ENCODE peak calls at places on chromosomes 4 and X, in four cellular contexts. F is SK-N-SH, C is HepG2, P is K562. L is an unnamed sample.

GRCh38 chr4:145301386-145302080 is 121.1 kb upstream of the OTUD4 start:
- DNase-seq in C (no peak), F (no peak), P (no peak), L (no peak)

GRCh38 chr4:175833574-175834350 is 21.7 kb upstream of the GPM6A start:
- DNase-seq in C (no peak), F (no peak), P (no peak), L (no peak)

GRCh38 chr4:80188457-80188800 is 8.9 kb upstream of the PRDM8 start:
- DNase-seq in F (no peak), P (no peak), C (no peak), L (no peak)

GRCh38 chrX:2967998-2968909 is 38.1 kb upstream of the ARSH start:
- DNase-seq in C (no peak), P (no peak), F (no peak), L (no peak)

GRCh38 chr4:174365018-174365587 is 81.4 kb downstream of the CEP44 start:
- DNase-seq in F (peak), C (peak), P (peak), L (peak)

GRCh38 chr4:20813698-20814097 is 113.4 kb downstream of the PACRGL start:
- DNase-seq in P (no peak), F (no peak), C (no peak), L (no peak)

GRCh38 chr4:85707591-85707990 is 232.6 kb downstream of the ARHGAP24 start:
- DNase-seq in C (no peak), F (no peak), P (no peak), L (no peak)

GRCh38 chrX:107718156-107718621 is 57.4 kb downstream of the TSC22D3 start:
- DNase-seq in F (peak), C (peak), P (peak), L (peak)

GRCh38 chr4:165204462-165204830 is 2.9 kb upstream of the KLHL2 start:
- DNase-seq in F (no peak), C (no peak), P (no peak), L (no peak)

GRCh38 chr4:6562931-6563901 is 11.8 kb upstream of the MAN2B2 start:
- DNase-seq in F (peak), C (no peak), P (peak), L (no peak)

GRCh38 chr4:123495530-123495929 is 98.9 kb downstream of the SPRY1 start:
- DNase-seq in C (no peak), F (no peak), P (no peak), L (no peak)

GRCh38 chr4:148962539-148963290 is 520.5 kb upstream of the NR3C2 start:
- DNase-seq in P (no peak), F (no peak), C (no peak), L (no peak)

GRCh38 chr4:45215976-45216542 is 489.7 kb upstream of the GNPDA2 start:
- DNase-seq in C (no peak), F (peak), P (no peak), L (no peak)

GRCh38 chrX:39627257-39627656 is 470.5 kb downstream of the BCOR start:
- DNase-seq in F (peak), C (no peak), P (peak), L (no peak)

GRCh38 chrX:138378876-138379275 is 332.6 kb downstream of the FGF13 start:
- DNase-seq in P (no peak), F (no peak), C (no peak), L (no peak)

GRCh38 chr4:154686838-154687237 is 57.0 kb upstream of the LRAT start:
- DNase-seq in F (no peak), C (no peak), P (no peak), L (no peak)

GRCh38 chrX:101057095-101057714 is 5.3 kb upstream of the TRMT2B start:
- DNase-seq in P (peak), F (no peak), C (no peak), L (no peak)

GRCh38 chrX:31036895-31037294 is 34.9 kb downstream of the FTHL17 start:
- DNase-seq in C (peak), P (peak), F (peak), L (peak)

GRCh38 chr4:95091272-95091671 is 333.5 kb downstream of the BMPR1B start:
- DNase-seq in F (no peak), C (no peak), P (no peak), L (no peak)

GRCh38 chr4:20760053-20760452 is 59.8 kb downstream of the PACRGL start:
- DNase-seq in C (no peak), P (peak), F (no peak), L (no peak)

GRCh38 chrX:4830880-4831557 is 1117.6 kb upstream of the PRKX start:
- DNase-seq in P (no peak), F (no peak), C (peak), L (no peak)

GRCh38 chr4:182384496-182385155 is 141.4 kb downstream of the TENM3 start:
- DNase-seq in F (no peak), P (no peak), C (no peak), L (no peak)

GRCh38 chr4:185346975-185347601 is 48.6 kb downstream of the LRP2BP start:
- DNase-seq in F (no peak), C (no peak), P (no peak), L (no peak)

GRCh38 chr4:183721207-183722081 is 62.4 kb downstream of the TRAPPC11 start:
- DNase-seq in C (peak), F (peak), P (no peak), L (no peak)

GRCh38 chrX:19810809-19811208 is 76.6 kb downstream of the SH3KBP1 start:
- DNase-seq in P (no peak), C (peak), F (no peak), L (no peak)

GRCh38 chr4:20496078-20496477 is 204.2 kb upstream of the PACRGL start:
- DNase-seq in C (no peak), P (no peak), F (no peak), L (no peak)

GRCh38 chrX:123962006-123962485 is 540 bp downstream of the STAG2 start:
- DNase-seq in C (no peak), F (no peak), P (no peak), L (peak)

GRCh38 chr4:78774395-78774794 is 1.8 kb upstream of the BMP2K start:
- DNase-seq in F (no peak), P (no peak), C (no peak), L (no peak)

GRCh38 chrX:50769389-50770063 is 44.5 kb downstream of the SHROOM4 start:
- DNase-seq in F (no peak), C (no peak), P (no peak), L (no peak)

GRCh38 chr4:41069838-41070237 is 144.5 kb downstream of the APBB2 start:
- DNase-seq in F (no peak), P (no peak), C (no peak), L (no peak)

GRCh38 chr4:17336524-17336941 is 175.4 kb downstream of the QDPR start:
- DNase-seq in P (no peak), F (no peak), C (peak), L (peak)

GRCh38 chr4:52507774-52508173 is 151.3 kb downstream of the USP46 start:
- DNase-seq in P (no peak), F (no peak), C (no peak), L (no peak)

GRCh38 chr4:52510939-52511583 is 148.0 kb downstream of the USP46 start:
- DNase-seq in P (no peak), C (no peak), F (no peak), L (no peak)

GRCh38 chr4:52511825-52512224 is 147.3 kb downstream of the USP46 start:
- DNase-seq in F (no peak), P (no peak), C (no peak), L (no peak)

GRCh38 chr4:52512291-52512690 is 146.8 kb downstream of the USP46 start:
- DNase-seq in C (no peak), F (no peak), P (no peak), L (no peak)
- TF ChIP-seq ELF1 in C (no peak), F (no peak), P (no peak), L (no peak)

GRCh38 chr4:54402880-54403503 is 173.9 kb downstream of the PDGFRA start:
- DNase-seq in P (no peak), F (no peak), C (no peak), L (no peak)

GRCh38 chr4:54395013-54395527 is 166.0 kb downstream of the PDGFRA start:
- DNase-seq in F (no peak), C (no peak), P (no peak), L (no peak)

GRCh38 chr4:54400188-54400587 is 171.1 kb downstream of the PDGFRA start:
- DNase-seq in P (no peak), F (no peak), C (no peak), L (no peak)

GRCh38 chr4:54403700-54404453 is 174.8 kb downstream of the PDGFRA start:
- DNase-seq in F (no peak), P (peak), C (no peak), L (no peak)

DNA sequence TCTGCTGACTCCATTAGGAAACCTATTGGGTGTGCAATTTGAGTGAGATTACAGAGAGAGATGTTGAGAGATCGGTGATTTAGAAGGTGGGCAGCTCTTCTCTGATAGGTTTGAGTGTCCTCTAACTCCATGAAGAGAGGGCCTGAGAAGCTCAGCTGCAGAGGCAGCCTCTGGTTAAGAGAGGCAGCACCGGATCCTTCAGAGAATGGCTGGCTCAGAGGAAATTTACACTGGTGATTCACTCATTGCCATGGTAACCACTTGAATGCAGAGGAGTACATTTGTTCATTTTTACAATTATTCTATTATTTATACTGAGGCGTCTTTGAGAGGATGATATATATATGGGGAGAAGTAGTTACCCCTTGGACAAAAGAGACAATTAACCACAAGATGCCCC is 171.7 kb downstream of the PDGFRA start:
- DNase-seq in C (no peak), F (no peak), P (no peak), L (no peak)
- TF ChIP-seq ELF1 in C (no peak), F (no peak), P (no peak), L (no peak)

GRCh38 chr4:152408514-152409327 is 127.2 kb downstream of the FBXW7 start:
- DNase-seq in F (peak), P (peak), C (peak), L (peak)
- TF ChIP-seq ELF1 in F (no peak), P (no peak), C (no peak), L (no peak)

DNA sequence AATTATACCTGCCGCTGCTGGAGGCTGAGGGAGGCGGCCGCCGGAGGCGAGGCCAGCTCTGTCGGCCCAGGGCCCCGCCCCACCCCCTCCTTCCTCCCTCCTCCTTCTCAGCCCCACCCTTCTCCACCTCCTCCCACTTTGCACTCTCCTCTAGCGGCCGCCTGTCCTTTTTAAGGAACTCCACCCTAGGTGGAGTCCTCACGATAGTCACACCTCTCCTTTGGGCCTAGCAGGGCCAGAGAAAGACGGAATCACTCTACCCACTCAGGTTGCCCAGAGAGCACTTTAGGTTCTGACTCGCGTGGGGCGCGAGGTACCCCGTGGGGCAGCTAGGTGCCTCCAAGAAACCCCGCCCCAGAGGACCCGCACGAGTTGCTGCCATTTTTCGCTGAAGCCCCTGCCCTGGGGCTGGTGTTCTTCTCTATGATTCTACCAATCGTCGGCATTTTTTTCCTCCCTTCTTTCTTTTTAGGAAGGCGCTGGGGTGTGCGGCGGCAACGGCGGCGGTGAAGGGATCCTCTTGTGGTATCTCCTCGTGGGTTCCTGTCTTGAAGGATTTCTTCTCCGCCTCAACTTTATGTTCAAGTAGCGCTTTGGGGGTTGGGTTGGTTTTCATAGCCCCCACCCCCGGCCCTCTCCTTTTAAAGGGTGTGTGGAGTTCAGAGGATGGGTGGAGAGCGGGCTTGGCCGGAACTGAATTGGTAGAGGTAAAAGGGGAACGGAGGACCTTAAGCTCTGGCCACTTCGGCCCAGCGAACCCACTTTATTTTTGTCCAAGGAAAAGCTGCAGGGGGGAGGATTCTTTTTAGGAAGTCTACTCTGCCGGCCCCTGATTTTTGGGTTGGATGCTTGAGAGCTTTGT is at the start of gene KLF8:
- DNase-seq in C (no peak), F (no peak), P (peak), L (peak)
- TF ChIP-seq ELF1 in C (no peak), F (no peak), P (no peak), L (no peak)

GRCh38 chrX:84188320-84188834 is 378 bp upstream of the RPS6KA6 start:
- DNase-seq in C (no peak), F (peak), P (no peak), L (no peak)

GRCh38 chrX:84192006-84192405 is 4.0 kb upstream of the RPS6KA6 start:
- DNase-seq in F (no peak), C (no peak), P (no peak), L (no peak)

GRCh38 chrX:84189125-84189524 is 1.1 kb upstream of the RPS6KA6 start:
- DNase-seq in F (no peak), P (no peak), C (no peak), L (no peak)

GRCh38 chrX:84186603-84187358 is 1.2 kb downstream of the RPS6KA6 start:
- DNase-seq in F (no peak), C (no peak), P (no peak), L (no peak)

DNA sequence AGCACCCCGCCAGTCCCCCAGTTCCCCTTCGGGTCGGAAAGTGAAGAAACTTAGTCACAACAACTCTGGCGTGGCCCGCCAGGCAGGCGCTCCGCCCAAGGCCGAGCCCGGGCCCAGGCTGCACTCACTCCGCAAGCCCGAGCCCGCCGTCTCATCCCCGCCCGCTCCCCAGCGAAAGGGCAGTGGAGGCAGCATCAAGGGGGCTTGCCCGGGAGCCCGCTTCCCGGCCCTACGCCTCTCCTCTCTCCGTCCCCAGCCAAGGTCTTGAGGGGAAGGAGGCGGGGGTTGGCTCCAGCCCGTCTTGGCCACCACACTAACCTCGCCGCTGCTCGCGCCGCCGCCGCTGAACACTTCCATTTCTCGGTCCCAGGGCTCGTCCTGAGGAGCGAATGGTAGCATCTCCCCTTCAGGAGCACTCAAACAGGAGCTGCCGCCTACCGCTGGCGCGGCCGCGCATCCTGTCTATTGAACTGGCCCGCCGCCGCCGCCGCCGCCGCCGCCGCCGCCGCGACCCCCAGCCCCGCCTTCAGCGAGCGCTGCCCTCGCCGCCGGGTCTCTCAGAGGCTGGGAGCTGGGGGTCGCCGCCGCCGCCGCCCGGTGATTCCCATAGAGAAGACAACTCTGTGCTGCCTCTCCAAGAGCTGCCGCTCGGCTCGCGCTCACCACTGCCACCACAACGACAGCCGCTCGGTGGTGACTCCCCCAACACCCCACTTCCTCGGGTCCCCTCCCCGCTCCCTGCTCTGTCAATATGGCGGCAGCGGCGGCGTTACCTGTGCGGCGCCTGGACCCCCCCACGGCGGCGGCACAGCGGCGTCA is at the start of gene RPS6KA6:
- DNase-seq in F (peak), C (no peak), P (no peak), L (no peak)
- TF ChIP-seq ELF1 in F (no peak), C (no peak), P (no peak), L (no peak)

L was measured in HCT116.